ENCODE peak calls at places on chromosomes 13 and 19, in seven cellular contexts. O is aorta, A is mesendoderm, P is endodermal cell, E is psoas muscle, W is Panc1, V is lung. C is an unnamed sample.
A peak's percentile ranks its signal among the peaks of the same experiment; 100 is the strongest.

GRCh38 chr13:44280461-44280860 is 93.2 kb upstream of the SERP2 start:
- DNase-seq in A (no peak), W (no peak), V (no peak), O (no peak), E (no peak), P (no peak), C (no peak)

GRCh38 chr13:106133025-106133424 is 402.4 kb downstream of the EFNB2 start:
- DNase-seq in V (no peak), P (no peak), E (no peak), A (no peak), O (no peak), W (no peak), C (no peak)

GRCh38 chr19:32858155-32858554 is 11.4 kb downstream of the SLC7A9 start:
- DNase-seq in E (no peak), P (no peak), O (peak; percentile 61), V (no peak), W (no peak), A (no peak), C (no peak)

GRCh38 chr19:48290923-48291700 is 21.2 kb downstream of the ZNF114 start:
- DNase-seq in V (peak; percentile 81), W (peak; percentile 36), O (peak; percentile 96), E (peak; percentile 91), P (peak; percentile 95), A (peak; percentile 96), C (peak; percentile 89)

GRCh38 chr19:51593138-51593890 is 22.2 kb downstream of the ZNF175 start:
- DNase-seq in A (peak; percentile 8), O (no peak), W (no peak), P (no peak), E (no peak), V (no peak), C (no peak)

GRCh38 chr13:98105929-98106336 is 37.0 kb upstream of the FARP1 start:
- DNase-seq in V (peak; percentile 30), A (no peak), W (no peak), O (no peak), P (no peak), E (no peak), C (peak; percentile 64)

GRCh38 chr19:39941615-39942507 is 7.4 kb upstream of the FCGBP start:
- DNase-seq in V (peak; percentile 28), A (no peak), P (no peak), W (no peak), E (no peak), O (no peak), C (peak; percentile 14)

GRCh38 chr13:89726690-89727435 is 1620.6 kb upstream of the MIR17HG start:
- DNase-seq in V (no peak), E (no peak), W (peak; percentile 22), A (no peak), P (no peak), O (no peak), C (no peak)

GRCh38 chr19:11964496-11964857 is 363 bp upstream of the ZNF763 start:
- DNase-seq in E (no peak), W (no peak), P (no peak), A (no peak), V (peak; percentile 36), O (peak; percentile 80), C (no peak)

GRCh38 chr19:11964858-11965645 is at the start of gene ZNF763:
- DNase-seq in A (peak; percentile 98), E (peak; percentile 94), O (peak; percentile 96), P (peak; percentile 98), W (no peak), V (peak; percentile 97), C (peak; percentile 97)

GRCh38 chr19:11963566-11964355 is 1.1 kb upstream of the ZNF763 start:
- DNase-seq in E (peak; percentile 91), W (no peak), A (peak; percentile 87), O (peak; percentile 93), P (peak; percentile 89), V (peak; percentile 78), C (peak; percentile 90)
- H3K4me1 ChIP-seq in E (peaks cover 10% of the 10 kb centered on the region), W (peaks cover 5% of the 10 kb centered on the region), A (no peaks in the 10 kb centered on the region), O (no peaks in the 10 kb centered on the region), P (peaks cover 4% of the 10 kb centered on the region), V (peaks cover 6% of the 10 kb centered on the region), C (peaks cover 14% of the 10 kb centered on the region)

DNA sequence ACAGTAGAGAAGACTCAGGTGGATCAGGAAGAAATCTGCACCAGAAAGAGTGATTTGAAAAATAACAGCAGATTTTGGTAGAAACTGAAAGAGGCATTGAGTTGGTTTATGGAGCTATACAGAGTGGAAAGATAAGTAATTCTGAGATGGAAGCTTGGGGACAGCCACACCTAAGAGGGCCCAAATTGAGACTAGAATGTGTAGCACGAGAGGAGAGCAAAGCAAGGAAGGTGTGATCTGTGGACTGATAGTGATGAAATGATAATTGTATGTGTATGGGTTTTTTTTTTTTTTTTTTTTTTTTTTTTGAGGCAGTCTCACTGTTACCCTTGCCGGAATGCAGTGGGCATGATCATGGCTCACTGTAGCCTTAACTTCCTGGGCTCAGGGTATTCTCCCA is 16.3 kb downstream of the SAE1 start:
- DNase-seq in W (no peak), A (no peak), P (no peak), V (no peak), O (no peak), E (no peak), C (no peak)
- H3K36me3 ChIP-seq in W (peaks cover 14% of the 10 kb centered on the region), A (peaks cover 9% of the 10 kb centered on the region), P (peaks cover 94% of the 10 kb centered on the region), V (peaks cover 26% of the 10 kb centered on the region), O (peaks cover 5% of the 10 kb centered on the region), E (peaks cover 5% of the 10 kb centered on the region), C (no peaks in the 10 kb centered on the region)

GRCh38 chr19:45477713-45478453 is 10.1 kb downstream of the FOSB start:
- DNase-seq in O (peak; percentile 83), W (no peak), E (no peak), V (no peak), P (no peak), A (peak; percentile 67), C (no peak)
- H3K4me1 ChIP-seq in O (no peaks in the 10 kb centered on the region), W (peaks cover 9% of the 10 kb centered on the region), E (peaks cover 9% of the 10 kb centered on the region), V (no peaks in the 10 kb centered on the region), P (no peaks in the 10 kb centered on the region), A (no peaks in the 10 kb centered on the region), C (no peaks in the 10 kb centered on the region)

GRCh38 chr13:46140044-46140443 is 35.2 kb upstream of the CPB2 start:
- DNase-seq in P (no peak), E (no peak), A (no peak), O (no peak), W (no peak), V (no peak), C (no peak)

GRCh38 chr13:46134494-46134893 is 29.7 kb upstream of the CPB2 start:
- DNase-seq in W (no peak), A (no peak), E (no peak), V (no peak), O (no peak), P (no peak), C (no peak)

GRCh38 chr13:46134961-46135522 is 30.2 kb upstream of the CPB2 start:
- DNase-seq in E (no peak), W (no peak), A (peak; percentile 77), O (no peak), V (no peak), P (peak; percentile 54), C (no peak)

GRCh38 chr13:46136688-46137087 is 31.9 kb upstream of the CPB2 start:
- DNase-seq in V (no peak), O (no peak), W (no peak), P (no peak), E (no peak), A (no peak), C (no peak)

GRCh38 chr13:46137627-46138026 is 32.8 kb upstream of the CPB2 start:
- DNase-seq in V (no peak), P (no peak), W (no peak), O (no peak), A (no peak), E (no peak), C (no peak)
- H3K36me3 ChIP-seq in V (no peaks in the 10 kb centered on the region), P (no peaks in the 10 kb centered on the region), W (no peaks in the 10 kb centered on the region), O (no peaks in the 10 kb centered on the region), A (no peaks in the 10 kb centered on the region), E (no peaks in the 10 kb centered on the region), C (no peaks in the 10 kb centered on the region)

GRCh38 chr19:17325881-17326594 is 8.6 kb downstream of the ANO8 start:
- DNase-seq in W (no peak), O (peak; percentile 87), P (peak; percentile 45), E (no peak), V (no peak), A (no peak), C (peak; percentile 58)
- H3K4me1 ChIP-seq in W (no peaks in the 10 kb centered on the region), O (no peaks in the 10 kb centered on the region), P (no peaks in the 10 kb centered on the region), E (no peaks in the 10 kb centered on the region), V (peaks cover 8% of the 10 kb centered on the region), A (no peaks in the 10 kb centered on the region), C (peaks cover 11% of the 10 kb centered on the region)

GRCh38 chr19:13004273-13004672 is 9.0 kb downstream of the NFIX start:
- DNase-seq in W (no peak), A (no peak), O (no peak), E (no peak), P (no peak), V (no peak), C (no peak)

GRCh38 chr19:13005861-13006370 is 10.6 kb downstream of the NFIX start:
- DNase-seq in P (no peak), E (no peak), V (no peak), W (no peak), A (no peak), O (no peak), C (no peak)

GRCh38 chr19:13006431-13007281 is 11.4 kb downstream of the NFIX start:
- DNase-seq in V (no peak), E (peak; percentile 91), P (no peak), W (no peak), O (no peak), A (no peak), C (no peak)

GRCh38 chr19:13002970-13003540 is 7.8 kb downstream of the NFIX start:
- DNase-seq in V (no peak), W (no peak), A (no peak), E (no peak), P (no peak), O (no peak), C (no peak)

DNA sequence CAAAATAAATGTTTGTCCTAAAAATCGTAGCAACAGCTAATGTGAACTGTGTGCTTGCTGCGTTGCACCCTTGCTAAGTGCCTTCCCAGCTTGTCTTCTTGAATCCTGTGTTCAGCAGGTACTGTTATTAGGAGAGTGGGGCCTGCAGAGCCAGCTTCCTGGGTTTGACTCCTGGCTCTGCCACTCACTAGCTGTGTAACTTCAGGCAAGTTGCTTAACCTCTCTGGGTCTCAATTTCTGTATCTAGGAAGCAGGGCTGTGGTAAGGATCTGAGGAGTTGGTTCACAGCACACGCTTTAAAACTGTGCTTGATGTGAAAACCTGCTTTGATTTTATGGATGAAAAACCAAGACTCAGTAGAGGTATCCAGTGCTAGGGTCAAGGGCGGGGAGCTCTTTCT is 10.0 kb downstream of the NFIX start:
- DNase-seq in E (no peak), V (no peak), O (no peak), P (no peak), A (no peak), W (no peak), C (no peak)
- H3K36me3 ChIP-seq in E (no peaks in the 10 kb centered on the region), V (no peaks in the 10 kb centered on the region), O (no peaks in the 10 kb centered on the region), P (no peaks in the 10 kb centered on the region), A (no peaks in the 10 kb centered on the region), W (no peaks in the 10 kb centered on the region), C (no peaks in the 10 kb centered on the region)

DNA sequence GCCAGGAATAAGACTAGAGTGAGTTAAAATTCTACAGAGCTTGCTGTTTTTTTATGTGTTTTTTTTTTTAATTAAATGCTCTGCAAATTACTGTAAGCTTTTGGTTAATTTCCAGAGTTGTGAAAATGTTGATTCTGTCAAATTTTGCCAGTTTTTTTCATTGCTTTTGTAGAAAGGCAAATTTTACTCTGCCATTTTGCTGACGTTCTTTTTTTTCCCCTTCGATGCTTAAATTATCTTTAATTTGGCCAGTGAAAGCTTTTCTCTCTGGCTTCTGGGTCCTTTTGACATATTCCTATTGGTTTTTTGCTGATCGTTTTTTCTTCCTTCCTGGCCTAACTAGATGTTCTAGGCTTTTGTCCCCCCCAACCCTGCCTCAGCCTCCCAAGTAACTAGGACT is 23.8 kb upstream of the EVI5L start:
- DNase-seq in V (no peak), E (no peak), A (no peak), O (no peak), W (no peak), P (no peak), C (no peak)
- H3K4me1 ChIP-seq in V (no peaks in the 10 kb centered on the region), E (no peaks in the 10 kb centered on the region), A (no peaks in the 10 kb centered on the region), O (no peaks in the 10 kb centered on the region), W (no peaks in the 10 kb centered on the region), P (no peaks in the 10 kb centered on the region), C (no peaks in the 10 kb centered on the region)